ENCODE peak calls at places on chromosomes 3 and 15, in nine cellular contexts. P is prostate gland, U is IMR-90, L is GM06990, R is mammary epithelial cell, O is suprapubic skin, K is OCI-LY7, A is bronchial epithelial cell, Y is HCT116. M is an unnamed sample.

GRCh38 chr15:78492841-78493240 is 14.5 kb upstream of the HYKK start:
- DNase-seq in O (no peak), L (no peak), P (no peak), U (peak; percentile 16), A (no peak), Y (no peak), R (no peak), K (no peak), M (no peak)

GRCh38 chr3:37170513-37170912 is 3.9 kb downstream of the LRRFIP2 start:
- DNase-seq in L (no peak), A (no peak), Y (no peak), P (no peak), K (no peak), R (no peak), U (no peak), O (no peak), M (no peak)

GRCh38 chr3:171838218-171838720 is 4.9 kb upstream of the TMEM212 start:
- DNase-seq in R (peak; percentile 23), U (peak; percentile 78), L (no peak), Y (no peak), O (no peak), K (no peak), P (no peak), A (no peak), M (no peak)

GRCh38 chr3:69368129-69368741 is 17.7 kb downstream of the FRMD4B start:
- DNase-seq in Y (no peak), A (no peak), U (no peak), R (peak; percentile 73), K (peak; percentile 5), P (no peak), L (peak; percentile 76), O (no peak), M (no peak)

GRCh38 chr15:92801412-92801773 is 98.7 kb upstream of the CHD2 start:
- DNase-seq in U (peak; percentile 86), Y (peak; percentile 89), P (no peak), L (no peak), K (no peak), A (peak; percentile 82), O (no peak), R (peak; percentile 59), M (no peak)

GRCh38 chr3:69921651-69922050 is 77.9 kb upstream of the SAMMSON start:
- DNase-seq in U (no peak), L (no peak), O (no peak), P (no peak), K (no peak), A (no peak), R (no peak), Y (no peak), M (no peak)

GRCh38 chr3:160106905-160107861 is 118.0 kb upstream of the C3orf80 start:
- DNase-seq in Y (no peak), O (no peak), R (no peak), A (no peak), K (no peak), L (no peak), P (no peak), U (no peak), M (no peak)

GRCh38 chr3:188796122-188796631 is 375.6 kb upstream of the TPRG1 start:
- DNase-seq in Y (no peak), U (peak; percentile 97), L (peak; percentile 2), K (peak; percentile 39), R (peak; percentile 80), P (no peak), O (no peak), A (peak; percentile 67), M (peak; percentile 58)

GRCh38 chr3:37458162-37458895 is 283.9 kb upstream of the LRRFIP2 start:
- DNase-seq in R (no peak), Y (no peak), O (no peak), P (no peak), U (no peak), K (no peak), L (no peak), A (no peak), M (no peak)

GRCh38 chr15:101647251-101647650 is 4.9 kb downstream of the TM2D3 start:
- DNase-seq in K (no peak), U (no peak), A (no peak), R (no peak), O (no peak), L (no peak), P (no peak), Y (no peak), M (no peak)

GRCh38 chr3:44914936-44915335 is 40.5 kb downstream of the TGM4 start:
- DNase-seq in K (peak; percentile 17), O (no peak), L (no peak), A (no peak), Y (no peak), P (no peak), R (no peak), U (no peak), M (no peak)

GRCh38 chr3:14485981-14486380 is 54.2 kb downstream of the GRIP2 start:
- DNase-seq in R (no peak), P (no peak), U (no peak), A (no peak), L (no peak), O (no peak), Y (no peak), K (no peak), M (no peak)

GRCh38 chr3:135503429-135504083 is 462.0 kb upstream of the PPP2R3A start:
- DNase-seq in R (peak; percentile 40), Y (peak; percentile 28), A (peak; percentile 55), O (no peak), L (peak; percentile 22), P (peak; percentile 35), U (peak; percentile 51), K (peak; percentile 25), M (peak; percentile 36)

GRCh38 chr3:191051037-191051436 is 148.0 kb upstream of the OSTN start:
- DNase-seq in Y (peak; percentile 31), U (peak; percentile 47), O (no peak), A (peak; percentile 42), K (peak; percentile 64), L (no peak), R (peak; percentile 16), P (no peak), M (no peak)

GRCh38 chr3:190192807-190193206 is 72.1 kb upstream of the P3H2 start:
- DNase-seq in P (no peak), U (peak; percentile 13), A (no peak), K (no peak), R (no peak), L (no peak), Y (no peak), O (no peak), M (no peak)

GRCh38 chr3:122247825-122248185 is 64.3 kb downstream of the CASR start:
- DNase-seq in O (no peak), P (no peak), A (no peak), Y (no peak), L (peak; percentile 54), R (no peak), K (peak; percentile 68), U (peak; percentile 13), M (no peak)

GRCh38 chr3:122251428-122251827 is 68.0 kb downstream of the CASR start:
- DNase-seq in P (no peak), O (no peak), K (peak; percentile 29), R (no peak), L (no peak), U (no peak), Y (no peak), A (no peak), M (no peak)

GRCh38 chr3:122246214-122246613 is 62.7 kb downstream of the CASR start:
- DNase-seq in O (no peak), R (no peak), A (no peak), U (peak; percentile 20), Y (no peak), L (no peak), P (no peak), K (no peak), M (no peak)

GRCh38 chr3:122247087-122247824 is 63.8 kb downstream of the CASR start:
- DNase-seq in P (no peak), Y (no peak), R (no peak), L (no peak), A (no peak), K (peak; percentile 41), U (no peak), O (no peak), M (no peak)

GRCh38 chr3:122245513-122246174 is 62.2 kb downstream of the CASR start:
- DNase-seq in Y (no peak), R (peak; percentile 46), P (no peak), K (peak; percentile 46), O (no peak), A (peak; percentile 77), U (peak; percentile 78), L (no peak), M (no peak)
- TF ChIP-seq CTCF in Y (peak; percentile 43), R (peak; percentile 17), P (no peak), K (peak; percentile 64), O (no peak), A (no peak), U (no peak), L (no peak), M (no peak)

GRCh38 chr15:50929062-50929461 is 20.6 kb downstream of the AP4E1 start:
- DNase-seq in R (no peak), U (no peak), O (no peak), P (no peak), K (no peak), A (no peak), Y (no peak), L (no peak), M (no peak)
- H3K36me3 ChIP-seq in R (peaks cover 24% of the 10 kb centered on the region), U (peaks cover 10% of the 10 kb centered on the region), O (peaks cover 62% of the 10 kb centered on the region), P (no peaks in the 10 kb centered on the region), K (peaks cover 69% of the 10 kb centered on the region), A (peaks cover 7% of the 10 kb centered on the region), Y (peaks cover 7% of the 10 kb centered on the region), L (no peaks in the 10 kb centered on the region), M (no peaks in the 10 kb centered on the region)

GRCh38 chr3:16884748-16885587 is at the start of gene PLCL2:
- DNase-seq in L (peak; percentile 80), K (peak; percentile 82), R (peak; percentile 9), P (no peak), O (no peak), Y (no peak), U (peak; percentile 21), A (peak; percentile 11), M (peak; percentile 92)

GRCh38 chr3:16884084-16884747 is 539 bp upstream of the PLCL2 start:
- DNase-seq in U (peak; percentile 6), P (no peak), Y (no peak), A (no peak), L (peak; percentile 81), R (no peak), K (peak; percentile 83), O (peak; percentile 81), M (peak; percentile 91)

GRCh38 chr3:16881896-16882645 is 2.7 kb upstream of the PLCL2 start:
- DNase-seq in O (no peak), L (no peak), A (no peak), P (no peak), U (no peak), Y (no peak), K (no peak), R (no peak), M (no peak)

GRCh38 chr3:16883057-16883725 is 1.6 kb upstream of the PLCL2 start:
- DNase-seq in K (no peak), A (no peak), R (no peak), L (no peak), O (peak; percentile 78), Y (no peak), U (no peak), P (no peak), M (no peak)

GRCh38 chr3:16883726-16884083 is 1.1 kb upstream of the PLCL2 start:
- DNase-seq in Y (no peak), A (no peak), U (no peak), O (no peak), R (no peak), P (no peak), K (no peak), L (no peak), M (no peak)
- H3K4me3 ChIP-seq in Y (no peak overlapping the region), A (peak overlapping the region; percentile 67), U (no peak overlapping the region), O (peak overlapping the region; percentile 91), R (no peak overlapping the region), P (peak overlapping the region; percentile 61), K (peak overlapping the region; percentile 76), L (peak overlapping the region; percentile 96), M (peak overlapping the region; percentile 82)

GRCh38 chr3:186529204-186529999 is 14.8 kb downstream of the CRYGS start:
- DNase-seq in L (no peak), P (no peak), O (no peak), Y (no peak), K (peak; percentile 39), R (no peak), U (no peak), A (no peak), M (no peak)
- TF ChIP-seq CTCF in L (no peak), P (no peak), O (no peak), Y (peak; percentile 13), K (peak; percentile 61), R (peak; percentile 17), U (no peak), A (peak; percentile 7), M (no peak)

M was measured in left lung.